ENCODE peak calls at places on chromosomes 16 and 17, in seven cellular contexts. F is endothelial cell of umbilical vein, Q is HFF-Myc, I is BJ, Y is thoracic aorta, B is PC-9, E is A549. G is an unnamed sample.

GRCh38 chr17:74262601-74263000 is 11.4 kb upstream of the DNAI2 start:
- DNase-seq in E (no peak), I (no peak), F (no peak), B (no peak), Q (no peak), Y (no peak), G (no peak)

GRCh38 chr17:82691714-82692113 is 6.8 kb downstream of the RAB40B start:
- DNase-seq in Q (no peak), E (no peak), F (no peak), B (no peak), I (no peak), Y (no peak), G (no peak)

GRCh38 chr17:82805254-82805653 is 34.6 kb downstream of the ZNF750 start:
- DNase-seq in F (no peak), I (no peak), Q (no peak), B (no peak), E (no peak), Y (no peak), G (no peak)

GRCh38 chr17:82737981-82738877 is 2.8 kb downstream of the FN3K start:
- DNase-seq in Q (no peak), Y (no peak), B (no peak), I (no peak), E (no peak), F (no peak), G (no peak)

GRCh38 chr17:14211778-14212177 is 24.9 kb downstream of the CDRT15 start:
- DNase-seq in Q (no peak), E (no peak), Y (no peak), I (no peak), F (no peak), B (no peak), G (no peak)

GRCh38 chr16:11076259-11077018 is 132.1 kb downstream of the CLEC16A start:
- DNase-seq in Y (no peak), F (no peak), B (no peak), I (no peak), E (no peak), Q (no peak), G (no peak)

GRCh38 chr17:2090804-2091534 is 36.1 kb downstream of the HIC1 start:
- DNase-seq in F (peak), I (peak), E (peak), Q (peak), B (peak), Y (no peak), G (peak)

GRCh38 chr16:4944333-4945281 is 7.7 kb upstream of the PPL start:
- DNase-seq in B (peak), Y (peak), I (peak), F (peak), Q (peak), E (peak), G (peak)

GRCh38 chr16:9941245-9941644 is 241.0 kb downstream of the GRIN2A start:
- DNase-seq in F (no peak), E (no peak), Q (no peak), Y (no peak), B (no peak), I (no peak), G (no peak)

GRCh38 chr17:76265624-76266243 is 586 bp downstream of the UBALD2 start:
- DNase-seq in B (no peak), Y (no peak), I (no peak), Q (no peak), F (peak), E (peak), G (no peak)

GRCh38 chr17:7572338-7572587 is 7.2 kb upstream of the CD68 start:
- DNase-seq in I (no peak), Q (no peak), F (no peak), Y (no peak), E (no peak), B (no peak), G (no peak)
- H3K4me3 ChIP-seq in I (peak), Q (peak), F (peak), Y (peak), E (peak), B (peak), G (peak)

GRCh38 chr16:84595052-84595481 is 22.8 kb downstream of the COTL1 start:
- DNase-seq in E (no peak), B (no peak), Q (no peak), F (no peak), Y (no peak), I (no peak), G (no peak)

GRCh38 chr16:84597518-84598390 is 20.1 kb downstream of the COTL1 start:
- DNase-seq in Y (no peak), Q (no peak), I (no peak), F (peak), B (no peak), E (no peak), G (no peak)

GRCh38 chr16:84596801-84597517 is 20.9 kb downstream of the COTL1 start:
- DNase-seq in F (no peak), Q (no peak), I (no peak), B (no peak), Y (no peak), E (no peak), G (no peak)

GRCh38 chr16:84594725-84595038 is 23.2 kb downstream of the COTL1 start:
- DNase-seq in Y (no peak), I (no peak), E (no peak), Q (no peak), F (no peak), B (no peak), G (no peak)

DNA sequence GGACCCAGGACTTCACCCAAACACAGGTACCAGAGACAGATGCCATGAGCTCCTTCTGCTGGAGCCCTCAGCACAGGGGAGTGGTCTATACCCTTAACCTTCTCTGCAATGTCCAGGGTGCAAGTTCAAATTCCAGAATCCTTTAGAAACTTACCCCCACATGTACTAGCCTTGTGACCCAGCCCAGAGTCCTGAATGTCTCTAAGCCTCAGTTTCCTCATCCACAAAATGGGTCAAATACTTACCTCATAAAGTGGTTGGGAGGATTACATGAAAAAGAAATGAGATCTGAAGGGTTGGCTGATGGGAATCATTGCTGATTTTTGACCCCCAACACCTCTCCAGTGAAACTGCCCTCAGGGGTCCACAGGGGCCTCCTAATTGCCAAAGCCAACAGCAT is 21.7 kb downstream of the COTL1 start:
- DNase-seq in E (no peak), Q (no peak), I (no peak), B (no peak), Y (no peak), F (no peak), G (no peak)
- H3K4me3 ChIP-seq in E (no peak), Q (no peak), I (no peak), B (no peak), Y (no peak), F (no peak), G (no peak)

GRCh38 chr16:49277766-49278566 is 3.7 kb downstream of the CBLN1 start:
- DNase-seq in Y (no peak), E (no peak), I (no peak), Q (no peak), B (no peak), F (no peak), G (no peak)
- H3K4me3 ChIP-seq in Y (peak), E (no peak), I (no peak), Q (no peak), B (no peak), F (no peak), G (no peak)

DNA sequence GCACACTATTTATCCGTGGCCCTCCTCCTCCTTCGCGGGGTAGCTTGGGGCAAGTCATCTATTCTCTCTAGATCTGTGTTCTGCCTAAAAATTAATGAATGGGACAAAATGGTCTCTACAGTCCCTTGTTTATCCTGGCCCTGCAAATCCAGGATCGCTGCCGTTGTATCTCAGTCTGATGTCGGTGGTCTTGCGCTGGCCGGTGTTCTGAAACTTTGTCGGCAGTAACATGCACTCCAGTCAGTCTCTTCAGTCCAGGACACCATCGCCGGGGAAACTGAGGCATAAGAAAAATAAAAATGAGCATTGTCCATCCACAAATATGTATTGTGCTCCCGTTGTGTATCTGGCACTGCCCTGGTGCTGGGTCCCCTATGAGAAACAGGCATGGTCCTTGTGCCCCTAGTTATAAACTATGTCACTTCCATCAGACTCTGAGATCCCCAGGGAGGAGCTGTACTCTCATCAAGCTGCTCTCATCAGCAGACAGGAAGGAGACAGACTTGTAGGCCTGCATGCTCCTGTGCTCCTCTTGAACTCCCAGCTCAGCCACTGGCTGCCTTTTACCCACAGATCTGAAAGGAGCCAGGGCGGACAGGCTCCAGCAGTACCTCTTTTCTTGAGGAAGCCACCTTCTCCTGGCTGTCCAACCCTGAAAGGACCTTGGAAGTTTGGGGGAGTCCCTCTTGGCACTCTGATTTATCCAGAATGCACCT is 13.7 kb upstream of the CA4 start:
- DNase-seq in Y (no peak), E (no peak), F (no peak), B (no peak), I (no peak), Q (no peak), G (no peak)
- H3K4me3 ChIP-seq in Y (peak), E (peak), F (no peak), B (peak), I (no peak), Q (no peak), G (peak)

GRCh38 chr17:17683710-17684365 is 2.6 kb downstream of the RAI1 start:
- DNase-seq in Q (no peak), B (peak), Y (no peak), I (no peak), F (no peak), E (no peak), G (no peak)
- H3K4me3 ChIP-seq in Q (peak), B (peak), Y (no peak), I (peak), F (no peak), E (peak), G (peak)

GRCh38 chr17:27349540-27350021 is 55.7 kb downstream of the WSB1 start:
- DNase-seq in I (no peak), E (no peak), Y (no peak), B (no peak), F (no peak), Q (no peak), G (no peak)
- H3K4me3 ChIP-seq in I (no peak), E (no peak), Y (peak), B (no peak), F (no peak), Q (peak), G (peak)

GRCh38 chr17:61862105-61862574 is 1.2 kb downstream of the BRIP1 start:
- DNase-seq in Y (no peak), B (peak), I (no peak), Q (no peak), E (no peak), F (peak), G (no peak)
- H3K4me3 ChIP-seq in Y (no peak), B (peak), I (no peak), Q (peak), E (peak), F (peak), G (peak)

GRCh38 chr16:67161595-67162058 is 1.9 kb downstream of the FBXL8 start:
- DNase-seq in Q (no peak), Y (no peak), E (no peak), I (no peak), F (no peak), B (no peak), G (no peak)
- H3K4me3 ChIP-seq in Q (peak), Y (no peak), E (no peak), I (no peak), F (no peak), B (peak), G (peak)

GRCh38 chr16:88773812-88774291 is 11.2 kb downstream of the PIEZO1 start:
- DNase-seq in F (peak), I (peak), Q (peak), B (peak), E (no peak), Y (no peak), G (no peak)
- H3K4me3 ChIP-seq in F (no peak), I (no peak), Q (peak), B (no peak), E (no peak), Y (no peak), G (no peak)

GRCh38 chr16:57480754-57481230 is 5.5 kb downstream of the DOK4 start:
- DNase-seq in F (no peak), Q (no peak), I (no peak), Y (no peak), E (no peak), B (no peak), G (no peak)

GRCh38 chr16:57481421-57481820 is 4.9 kb downstream of the DOK4 start:
- DNase-seq in E (no peak), B (no peak), F (no peak), Y (no peak), I (no peak), Q (no peak), G (no peak)

GRCh38 chr16:57479422-57480126 is 6.7 kb downstream of the DOK4 start:
- DNase-seq in I (no peak), E (peak), F (peak), B (no peak), Y (no peak), Q (peak), G (peak)

GRCh38 chr16:57479043-57479421 is 7.3 kb downstream of the DOK4 start:
- DNase-seq in F (peak), B (no peak), Q (no peak), E (no peak), Y (no peak), I (no peak), G (no peak)

DNA sequence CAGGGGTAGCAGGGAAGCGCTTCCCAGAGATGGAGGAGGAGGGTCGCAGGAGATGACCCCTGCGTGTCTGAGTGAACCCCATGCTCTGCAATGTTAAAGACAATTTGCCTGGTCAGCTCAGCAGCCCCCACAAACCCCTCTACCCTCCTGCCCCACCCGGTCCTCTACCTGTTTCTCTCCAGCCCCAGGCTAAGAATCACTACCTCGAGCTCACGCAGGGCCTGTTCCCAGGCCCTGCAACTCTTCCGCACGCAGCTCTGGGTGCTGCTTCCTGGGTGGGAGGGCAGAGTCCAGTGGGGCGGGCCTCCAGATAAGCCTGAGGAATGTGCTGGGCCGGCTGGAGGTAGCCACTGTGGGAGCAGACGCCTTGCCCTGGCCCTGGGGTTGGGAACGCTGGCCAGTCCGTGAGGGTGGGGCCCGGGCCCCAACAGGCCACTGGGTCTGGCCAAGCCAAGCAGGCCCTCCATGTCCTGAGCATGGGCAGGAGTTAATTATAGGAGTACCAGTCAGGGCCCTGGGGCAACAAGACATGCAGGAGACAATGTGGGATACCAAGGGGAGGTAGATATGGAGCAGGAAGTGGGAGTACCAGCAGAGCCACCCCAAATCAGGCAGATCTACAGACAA is 6.1 kb downstream of the DOK4 start:
- DNase-seq in Y (no peak), Q (no peak), I (no peak), E (peak), F (no peak), B (no peak), G (no peak)
- H3K4me3 ChIP-seq in Y (peak), Q (peak), I (peak), E (peak), F (no peak), B (no peak), G (no peak)

G was measured in skeletal muscle cell.